ENCODE peak calls at places on chromosomes 7 and 10, in four cellular contexts. I is skeletal muscle cell, X is brain microvascular endothelial cell, E is coronary artery. D is an unnamed sample.
A peak's percentile ranks its signal among the peaks of the same experiment; 100 is the strongest.

GRCh38 chr10:92750788-92751533 is 61.2 kb downstream of the HHEX start:
- DNase-seq in I (no peak), X (no peak), E (no peak), D (no peak)

GRCh38 chr10:47225186-47225927 is 74.6 kb upstream of the GDF10 start:
- DNase-seq in I (no peak), X (no peak), E (no peak), D (no peak)

GRCh38 chr7:130129099-130129498 is 58.8 kb downstream of the KLHDC10 start:
- DNase-seq in I (no peak), X (no peak), E (no peak), D (no peak)

GRCh38 chr10:126147866-126148578 is 240.3 kb downstream of the ADAM12 start:
- DNase-seq in I (peak; percentile 57), X (peak; percentile 20), E (no peak), D (no peak)

GRCh38 chr7:985915-986741 is 3.1 kb downstream of the CYP2W1 start:
- DNase-seq in I (no peak), X (peak; percentile 36), E (no peak), D (no peak)

GRCh38 chr10:12656518-12657142 is 307.3 kb downstream of the CAMK1D start:
- DNase-seq in I (peak; percentile 15), X (peak; percentile 47), E (no peak), D (peak; percentile 80)

GRCh38 chr7:21507627-21508343 is 35.1 kb upstream of the DNAH11 start:
- DNase-seq in I (no peak), X (peak; percentile 52), E (no peak), D (no peak)

GRCh38 chr10:11162828-11163599 is 145.3 kb downstream of the CELF2 start:
- DNase-seq in I (no peak), X (no peak), E (no peak), D (peak; percentile 98)

GRCh38 chr7:137987011-137987334 is 14.9 kb downstream of the CREB3L2 start:
- DNase-seq in I (no peak), X (no peak), E (no peak), D (no peak)

GRCh38 chr10:107409517-107409916 is 245.0 kb upstream of the SORCS1 start:
- DNase-seq in I (peak; percentile 3), X (peak; percentile 1), E (no peak), D (peak; percentile 7)

GRCh38 chr10:78913219-78914059 is 155.3 kb upstream of the ZMIZ1 start:
- DNase-seq in I (no peak), X (no peak), E (no peak), D (no peak)

GRCh38 chr10:20976891-20977684 is 80.0 kb upstream of the NEBL start:
- DNase-seq in I (no peak), X (no peak), E (no peak), D (no peak)

GRCh38 chr7:140656548-140657515 is 15.9 kb upstream of the ADCK2 start:
- DNase-seq in I (peak; percentile 48), X (peak; percentile 67), E (no peak), D (no peak)

GRCh38 chr7:1418505-1419309 is 40.6 kb downstream of the MICALL2 start:
- DNase-seq in I (no peak), X (no peak), E (no peak), D (peak; percentile 42)

GRCh38 chr7:80563561-80564327 is 51.9 kb upstream of the GNAT3 start:
- DNase-seq in I (no peak), X (no peak), E (no peak), D (peak; percentile 21)

GRCh38 chr7:108329514-108329913 is 126.7 kb downstream of the NRCAM start:
- DNase-seq in I (no peak), X (no peak), E (no peak), D (no peak)

GRCh38 chr7:521221-522070 is 1.8 kb upstream of the PDGFA start:
- DNase-seq in I (no peak), X (peak; percentile 48), E (peak; percentile 91), D (no peak)

DNA sequence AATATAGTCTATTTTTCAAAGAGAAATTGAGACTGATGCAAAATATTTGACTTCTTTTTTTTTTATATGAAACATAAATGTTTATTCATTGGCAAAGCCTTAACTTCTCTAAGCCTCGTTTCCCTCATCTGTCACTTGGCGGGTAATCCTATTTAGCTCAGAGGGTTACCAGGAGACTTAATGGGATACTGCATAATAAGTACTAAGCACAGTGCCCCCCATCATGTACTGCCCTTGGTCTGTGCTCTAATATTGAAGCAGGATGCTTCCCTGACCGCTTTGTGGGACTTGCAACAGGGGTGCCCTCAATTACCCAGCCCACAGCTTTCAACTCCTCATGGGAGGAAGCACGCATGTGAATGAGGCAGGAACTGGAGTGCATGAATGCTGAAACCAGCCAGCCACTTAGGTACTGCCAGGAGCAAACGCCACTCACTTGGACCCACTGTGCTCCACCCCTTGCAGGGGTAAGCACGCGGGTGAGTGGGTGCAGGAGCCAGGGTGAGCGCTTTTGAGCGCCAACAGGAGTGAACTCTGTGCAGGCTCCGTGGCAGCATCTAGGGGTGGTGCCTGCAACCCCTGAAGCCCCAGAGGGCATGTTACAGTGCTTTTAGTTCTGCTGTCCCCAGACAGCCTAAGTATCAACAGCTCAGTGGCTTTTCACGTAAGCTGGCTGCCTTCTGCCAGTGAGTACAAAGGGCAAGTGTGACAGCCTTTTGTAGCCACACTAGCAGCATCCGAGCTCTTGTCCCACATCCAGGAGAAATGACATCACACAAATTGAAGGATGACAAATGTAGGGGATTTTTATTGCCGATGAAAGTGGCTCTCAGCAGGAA is 209.8 kb upstream of the C7orf33 start:
- DNase-seq in I (no peak), X (no peak), E (no peak), D (no peak)
- H3K4me3 ChIP-seq in I (no peak overlapping the region), X (no peak overlapping the region), E (no peak overlapping the region), D (no peak overlapping the region)

DNA sequence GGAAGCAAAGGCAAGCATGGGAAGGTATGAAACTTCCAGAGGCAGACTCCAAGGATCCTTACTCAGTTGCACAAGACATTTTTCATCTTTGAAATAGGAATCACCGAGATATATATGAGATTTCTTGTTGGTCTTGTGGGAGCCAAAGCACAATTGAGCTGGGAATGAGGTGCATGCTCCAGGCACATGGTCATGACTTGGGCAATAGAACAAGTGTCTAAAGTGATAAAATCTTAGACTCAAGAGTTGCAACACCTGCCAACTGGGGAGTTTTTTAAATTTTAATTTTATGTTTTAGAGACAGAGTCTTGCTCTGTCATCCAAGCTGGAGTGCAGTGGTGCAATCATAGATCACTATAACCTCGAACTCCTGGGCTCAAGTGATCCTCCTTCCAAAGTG is 169.5 kb upstream of the ADCY1 start:
- DNase-seq in I (no peak), X (no peak), E (no peak), D (no peak)
- H3K4me3 ChIP-seq in I (no peak overlapping the region), X (no peak overlapping the region), E (no peak overlapping the region), D (no peak overlapping the region)

GRCh38 chr7:101804087-101804631 is 13.3 kb upstream of the CUX1 start:
- DNase-seq in I (no peak), X (no peak), E (no peak), D (no peak)

GRCh38 chr7:101803203-101804086 is 14.0 kb upstream of the CUX1 start:
- DNase-seq in I (no peak), X (no peak), E (no peak), D (no peak)

DNA sequence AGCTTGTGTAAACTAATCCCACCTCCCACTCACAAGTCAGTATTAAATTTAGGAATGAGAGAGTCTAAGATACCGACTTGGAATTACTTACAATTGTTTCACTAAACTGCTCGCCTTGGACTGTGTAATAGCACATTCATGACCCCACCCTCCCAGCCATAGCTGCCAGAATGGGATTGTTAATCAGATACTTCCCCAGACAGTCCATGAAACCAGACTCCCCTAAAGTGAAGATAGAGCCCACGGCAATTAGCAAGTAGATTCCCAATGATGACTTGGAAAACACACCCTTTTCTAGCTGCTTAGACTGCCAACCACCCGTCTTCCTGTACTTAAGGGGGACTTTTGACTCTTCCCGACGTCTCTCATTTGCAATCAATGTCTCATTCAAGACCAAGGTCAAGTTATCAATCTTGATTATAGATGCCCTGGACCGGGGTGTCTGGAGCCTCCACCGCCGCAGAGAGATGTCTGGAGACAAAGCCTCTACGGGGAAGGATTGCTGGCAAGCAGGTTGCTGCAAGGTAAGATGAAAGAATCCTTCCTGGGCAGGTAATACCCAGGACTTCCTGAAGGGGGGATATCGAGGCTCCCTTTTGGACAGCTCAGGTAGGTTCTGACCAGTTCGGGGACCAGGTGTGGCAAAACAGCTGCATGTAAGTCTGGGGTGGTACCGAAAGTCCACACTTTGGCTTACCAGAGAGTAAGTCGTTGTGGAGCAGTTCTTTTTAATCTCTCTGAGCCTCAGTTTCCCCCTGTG is 12.6 kb upstream of the CUX1 start:
- DNase-seq in I (no peak), X (no peak), E (no peak), D (no peak)
- H3K4me3 ChIP-seq in I (no peak overlapping the region), X (no peak overlapping the region), E (no peak overlapping the region), D (no peak overlapping the region)

DNA sequence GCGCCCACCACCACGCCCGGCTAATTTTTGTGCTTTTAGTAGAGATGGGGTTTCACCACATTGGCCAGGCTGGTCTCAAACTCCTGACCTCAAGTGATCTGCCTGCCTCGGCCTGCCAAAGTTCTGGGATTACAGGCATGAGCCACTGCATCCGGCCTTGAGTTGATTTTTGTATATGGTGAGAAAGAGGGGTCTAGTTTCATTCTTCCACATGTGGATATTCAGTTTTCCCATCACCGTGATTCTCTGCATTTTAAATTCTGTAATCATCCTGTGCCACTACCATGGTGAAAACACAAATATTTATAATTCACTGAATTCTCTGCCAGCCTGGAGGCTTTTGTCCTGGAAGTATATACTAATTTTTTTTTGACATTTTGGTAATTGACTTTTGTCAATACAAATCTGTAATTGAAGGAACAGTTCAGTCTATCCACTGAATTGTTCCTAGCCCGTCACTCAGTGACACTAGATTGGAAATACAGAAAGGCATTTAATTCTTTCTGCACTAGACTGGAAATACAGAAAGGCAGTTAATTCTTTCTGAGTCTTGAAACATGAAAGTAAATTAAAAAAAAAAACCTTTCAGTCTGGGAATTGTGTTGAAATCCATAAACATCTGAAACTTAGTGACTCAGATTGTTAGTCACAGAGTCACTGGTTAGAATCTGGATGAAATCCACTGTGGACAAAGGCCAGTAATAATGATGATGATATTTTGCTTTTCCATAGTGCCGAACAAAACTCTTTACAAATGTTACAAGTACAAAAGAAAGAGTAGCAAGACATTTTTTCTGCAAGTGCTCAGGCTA is 5.4 kb upstream of the PRTFDC1 start:
- DNase-seq in I (peak; percentile 84), X (peak; percentile 66), E (no peak), D (no peak)
- H3K4me3 ChIP-seq in I (no peak overlapping the region), X (no peak overlapping the region), E (peak overlapping the region; percentile 44), D (no peak overlapping the region)

GRCh38 chr10:62268399-62269076 is at the start of gene RTKN2:
- DNase-seq in I (peak; percentile 47), X (peak; percentile 65), E (peak; percentile 75), D (peak; percentile 76)
- H3K4me3 ChIP-seq in I (peak within 1 kb of the TSS; percentile 72), X (peak within 1 kb of the TSS; percentile 73), E (peak within 1 kb of the TSS; percentile 80), D (peak within 1 kb of the TSS; percentile 81)

DNA sequence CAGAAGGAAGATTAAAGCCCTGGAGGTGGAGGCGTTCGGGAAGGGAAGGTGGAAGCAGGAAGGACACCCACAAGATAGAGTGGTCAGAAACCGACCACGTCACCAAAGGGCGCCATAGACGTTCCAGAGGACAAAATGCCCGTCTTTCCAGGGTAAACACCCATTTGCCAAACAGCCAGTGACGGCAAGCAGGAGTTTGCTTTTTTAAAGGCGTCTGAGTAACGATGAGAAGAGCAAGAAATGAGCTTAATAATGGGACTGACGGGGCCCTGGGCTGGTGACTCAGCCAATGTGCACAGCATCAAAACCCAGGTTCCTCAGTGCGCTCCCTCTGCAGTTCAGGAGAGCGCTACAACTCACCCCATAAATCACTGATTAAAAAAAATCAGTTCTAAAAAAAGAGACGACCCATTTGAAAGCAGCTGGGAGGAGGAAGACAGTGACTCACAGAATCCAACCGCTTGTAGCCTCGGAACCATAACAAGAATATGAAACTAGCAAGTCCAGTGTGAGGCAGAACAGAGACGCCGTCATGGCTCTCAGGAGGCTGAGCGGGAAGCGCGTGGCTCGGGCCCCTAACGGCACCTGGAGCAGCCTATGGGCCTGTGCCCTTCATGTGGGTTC is 5.9 kb downstream of the DIP2C start:
- DNase-seq in I (peak; percentile 76), X (peak; percentile 79), E (no peak), D (no peak)
- H3K4me3 ChIP-seq in I (peak overlapping the region; percentile 18), X (peak overlapping the region; percentile 38), E (peak overlapping the region; percentile 40), D (no peak overlapping the region)